ENCODE peak calls at places on chromosomes 4 and X, in ten cellular contexts. E is heart left ventricle, Q is spleen, G is IMR-90, J is body of pancreas, L is sigmoid colon, O is Peyer's patch, P is A549, S is breast epithelium, B is thyroid gland. K is an unnamed sample.

GRCh38 chrX:11888421-11888820 is 130.4 kb downstream of the MSL3 start:
- DNase-seq in J (no peak), L (no peak), G (no peak), B (no peak), Q (no peak), P (no peak), S (no peak), E (no peak), O (no peak), K (no peak)

GRCh38 chr4:2260336-2261109 is 1.4 kb downstream of the MXD4 start:
- DNase-seq in L (peak; percentile 74), J (peak; percentile 10), Q (peak; percentile 89), E (peak; percentile 22), B (no peak), S (peak; percentile 43), O (no peak), P (no peak), G (no peak), K (no peak)

GRCh38 chr4:125735107-125735506 is 420.4 kb downstream of the FAT4 start:
- DNase-seq in P (peak; percentile 83), L (no peak), S (no peak), B (peak; percentile 60), E (no peak), G (peak; percentile 86), Q (no peak), O (no peak), J (peak; percentile 31), K (no peak)

GRCh38 chrX:106999002-106999975 is 723 bp downstream of the MORC4 start:
- DNase-seq in G (peak; percentile 49), S (no peak), Q (peak; percentile 77), B (peak; percentile 66), O (peak; percentile 53), L (peak; percentile 76), E (peak; percentile 44), P (peak; percentile 76), J (peak; percentile 71), K (peak; percentile 50)

GRCh38 chr4:110516106-110516922 is 40.4 kb downstream of the ENPEP start:
- DNase-seq in S (peak; percentile 73), Q (peak; percentile 82), J (peak; percentile 91), O (peak; percentile 76), E (peak; percentile 52), B (peak; percentile 83), G (peak; percentile 51), L (peak; percentile 87), P (peak; percentile 74), K (peak; percentile 84)

GRCh38 chr4:112702892-112703291 is 65.9 kb downstream of the LARP7 start:
- DNase-seq in O (no peak), Q (no peak), J (no peak), G (no peak), B (no peak), P (no peak), L (no peak), E (no peak), S (no peak), K (no peak)

GRCh38 chr4:24768006-24768405 is 27.4 kb upstream of the SOD3 start:
- DNase-seq in P (no peak), E (no peak), L (no peak), J (no peak), G (no peak), S (no peak), B (no peak), O (no peak), Q (no peak), K (no peak)

GRCh38 chr4:186644737-186645261 is 78.9 kb downstream of the FAT1 start:
- DNase-seq in Q (no peak), J (peak; percentile 44), S (no peak), O (no peak), E (no peak), P (no peak), B (no peak), G (peak; percentile 40), L (no peak), K (no peak)

GRCh38 chr4:149765630-149766029 is 50.0 kb downstream of the IQCM start:
- DNase-seq in O (no peak), G (peak; percentile 83), E (no peak), P (no peak), S (no peak), L (no peak), Q (no peak), J (no peak), B (no peak), K (no peak)

GRCh38 chr4:622071-622995 is 3.0 kb upstream of the PDE6B start:
- DNase-seq in S (peak; percentile 7), O (no peak), J (no peak), G (no peak), P (no peak), L (no peak), B (no peak), Q (peak; percentile 47), E (no peak), K (peak; percentile 45)

GRCh38 chr4:13966241-13967195 is 339.0 kb upstream of the BOD1L1 start:
- DNase-seq in Q (no peak), S (no peak), L (no peak), O (no peak), E (no peak), P (no peak), J (no peak), B (no peak), G (peak; percentile 82), K (no peak)

GRCh38 chr4:107519057-107519456 is 201.0 kb downstream of the PAPSS1 start:
- DNase-seq in E (no peak), O (no peak), S (no peak), P (peak; percentile 8), G (peak; percentile 5), B (no peak), L (no peak), J (peak; percentile 18), Q (no peak), K (no peak)

GRCh38 chr4:1752284-1753041 is 31.1 kb downstream of the TACC3 start:
- DNase-seq in E (no peak), S (no peak), B (no peak), L (no peak), Q (no peak), G (peak; percentile 7), O (no peak), P (no peak), J (no peak), K (no peak)

GRCh38 chrX:23035493-23035892 is 35.7 kb downstream of the DDX53 start:
- DNase-seq in G (no peak), P (peak; percentile 3), E (no peak), L (no peak), O (no peak), B (no peak), Q (no peak), S (no peak), J (no peak), K (no peak)

GRCh38 chr4:185305979-185306442 is 89.7 kb downstream of the LRP2BP start:
- DNase-seq in J (no peak), S (no peak), P (peak; percentile 13), Q (no peak), E (no peak), O (no peak), B (peak; percentile 52), L (no peak), G (peak; percentile 97), K (no peak)
- TF ChIP-seq POLR2A in J (no peak), S (no peak), P (no peak), Q (no peak), E (no peak), O (no peak), B (no peak), L (no peak), G (no peak), K (no peak)

GRCh38 chr4:74166135-74166534 is 8.2 kb downstream of the MTHFD2L start:
- DNase-seq in B (no peak), L (no peak), J (no peak), E (no peak), G (no peak), O (no peak), P (no peak), Q (no peak), S (no peak), K (no peak)

GRCh38 chr4:74167585-74167984 is 9.7 kb downstream of the MTHFD2L start:
- DNase-seq in P (no peak), B (no peak), G (no peak), S (no peak), O (no peak), L (no peak), Q (no peak), E (no peak), J (no peak), K (no peak)

GRCh38 chr4:74168841-74169240 is 10.9 kb downstream of the MTHFD2L start:
- DNase-seq in J (no peak), O (no peak), S (no peak), G (no peak), Q (no peak), P (no peak), L (no peak), E (no peak), B (no peak), K (no peak)

GRCh38 chr4:74161676-74162450 is 3.9 kb downstream of the MTHFD2L start:
- DNase-seq in Q (no peak), E (no peak), O (no peak), G (peak; percentile 11), J (no peak), B (no peak), S (no peak), P (no peak), L (no peak), K (no peak)

GRCh38 chr4:74166823-74167222 is 8.9 kb downstream of the MTHFD2L start:
- DNase-seq in O (no peak), Q (peak; percentile 54), E (no peak), G (no peak), B (no peak), J (no peak), S (no peak), L (no peak), P (no peak), K (no peak)
- TF ChIP-seq POLR2A in O (no peak), Q (no peak), E (no peak), G (no peak), B (no peak), J (no peak), S (no peak), L (no peak), P (no peak), K (no peak)

DNA sequence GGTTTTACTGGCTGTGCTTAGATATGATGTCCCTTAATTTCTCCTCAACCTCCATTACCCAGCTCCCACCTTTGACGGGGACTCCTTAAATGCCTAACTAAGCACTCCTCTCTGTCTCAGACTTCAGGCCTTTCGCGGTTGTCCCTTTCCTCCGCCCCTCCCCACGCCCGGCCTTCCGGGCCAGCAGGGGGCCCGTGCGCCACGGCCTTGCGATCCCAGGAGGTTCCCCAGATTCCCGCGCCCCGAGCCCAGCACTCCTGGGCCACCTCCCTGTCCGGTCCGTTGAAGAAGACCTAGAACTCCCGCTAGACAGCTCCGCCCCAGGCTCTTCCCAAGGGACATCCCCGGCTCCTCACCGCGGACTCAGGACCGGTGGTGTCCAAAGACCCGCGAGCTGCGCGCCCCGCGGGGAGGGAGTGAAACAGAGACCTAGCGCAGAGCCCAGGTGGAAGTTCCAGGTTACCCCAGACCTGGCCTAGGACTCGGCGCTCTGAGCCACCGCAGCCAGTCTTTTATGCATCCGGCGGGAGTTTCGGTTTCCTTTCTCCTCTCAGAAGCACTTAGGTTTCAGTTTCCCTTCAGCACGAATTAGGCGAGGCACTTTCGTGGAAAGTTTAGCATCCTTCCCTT is at the start of gene DDX60:
- DNase-seq in Q (peak; percentile 94), E (peak; percentile 84), B (peak; percentile 86), S (peak; percentile 72), P (peak; percentile 75), G (peak; percentile 73), J (peak; percentile 82), L (peak; percentile 85), O (peak; percentile 78), K (peak; percentile 85)
- TF ChIP-seq POLR2A in Q (no peak), E (no peak), B (peak; percentile 70), S (no peak), P (peak; percentile 33), G (peak; percentile 28), J (peak; percentile 84), L (peak; percentile 63), O (peak; percentile 72), K (peak; percentile 51)

GRCh38 chrX:41352329-41352801 is 18.4 kb downstream of the DDX3X start:
- DNase-seq in P (no peak), G (no peak), B (no peak), L (no peak), Q (no peak), S (no peak), E (no peak), J (no peak), O (no peak), K (no peak)
- TF ChIP-seq POLR2A in P (no peak), G (no peak), B (no peak), L (no peak), Q (no peak), S (no peak), E (no peak), J (no peak), O (no peak), K (no peak)